ENCODE peak calls at places on chromosomes 7 and 10, in five cellular contexts. V is T1000, P is endothelial cell, E is fibroblast of the conjunctiva, M is RCC 7860. R is an unnamed sample.

GRCh38 chr7:91031757-91032156 is 232.5 kb upstream of the FZD1 start:
- DNase-seq in V (no peak), P (no peak), E (no peak), M (no peak), R (no peak)

GRCh38 chr10:80526218-80526617 is 11.5 kb upstream of the SH2D4B start:
- DNase-seq in V (no peak), P (no peak), E (no peak), M (no peak), R (no peak)

GRCh38 chr10:110460111-110460809 is 37.4 kb upstream of the DUSP5 start:
- DNase-seq in V (no peak), P (no peak), E (no peak), M (peak; percentile 86), R (no peak)

GRCh38 chr10:104277785-104278184 is 8.8 kb downstream of the GSTO2 start:
- DNase-seq in V (no peak), P (no peak), E (no peak), M (no peak), R (no peak)

GRCh38 chr10:119190954-119191619 is 12.5 kb upstream of the PRDX3 start:
- DNase-seq in V (no peak), P (no peak), E (no peak), M (no peak), R (no peak)

GRCh38 chr7:11077816-11078215 is 104.1 kb downstream of the PHF14 start:
- DNase-seq in V (no peak), P (no peak), E (no peak), M (no peak), R (no peak)

GRCh38 chr10:63376560-63377304 is 89.0 kb downstream of the JMJD1C start:
- DNase-seq in V (no peak), P (no peak), E (peak; percentile 64), M (no peak), R (peak; percentile 49)

GRCh38 chr10:91700788-91701444 is 68.0 kb upstream of the PPP1R3C start:
- DNase-seq in V (no peak), P (no peak), E (peak; percentile 41), M (no peak), R (peak; percentile 71)

GRCh38 chr7:732094-732541 is 5.0 kb upstream of the PRKAR1B start:
- DNase-seq in V (peak; percentile 46), P (peak; percentile 45), E (no peak), M (peak; percentile 72), R (no peak)

GRCh38 chr7:156019308-156019707 is 207.0 kb upstream of the SHH start:
- DNase-seq in V (no peak), P (no peak), E (no peak), M (no peak), R (no peak)

R was measured in stromal cell of bone marrow.